ENCODE peak calls at places on chromosomes 4 and X, in eight cellular contexts. R is adrenal gland; Q is psoas muscle; G is CD8-positive, alpha-beta memory T cell; K is effector memory CD4-positive, alpha-beta T cell; S is IMR-90; I is body of pancreas; W is ovary. D is an unnamed sample. For H3K27me3, the result is how much of the 10 kb centered on the place peaks cover.

GRCh38 chrX:11953615-11954014 is 184.7 kb upstream of the FRMPD4 start:
- DNase-seq in I (no peak), K (no peak), G (no peak), R (no peak), Q (no peak), W (no peak), S (peak), D (peak)

GRCh38 chr4:186304816-186305520 is 39.0 kb downstream of the F11 start:
- DNase-seq in S (peak), I (no peak), K (no peak), G (no peak), R (no peak), W (no peak), Q (no peak), D (no peak)

GRCh38 chr4:127469575-127470289 is 163.0 kb upstream of the INTU start:
- DNase-seq in I (no peak), K (no peak), W (no peak), G (no peak), Q (no peak), R (no peak), S (no peak), D (no peak)

GRCh38 chr4:74376888-74377483 is 12.0 kb downstream of the EREG start:
- DNase-seq in G (no peak), R (no peak), Q (no peak), I (no peak), S (peak), W (no peak), K (no peak), D (no peak)

GRCh38 chrX:44428989-44429627 is 85.6 kb upstream of the EFHC2 start:
- DNase-seq in I (no peak), W (no peak), G (no peak), S (no peak), Q (no peak), R (no peak), K (no peak), D (no peak)

GRCh38 chr4:128416921-128417320 is 129.3 kb upstream of the PGRMC2 start:
- DNase-seq in R (no peak), Q (no peak), G (no peak), K (no peak), S (no peak), I (no peak), W (no peak), D (no peak)

GRCh38 chr4:169345207-169345788 is 74.5 kb upstream of the SH3RF1 start:
- DNase-seq in K (no peak), G (no peak), Q (no peak), I (no peak), W (no peak), R (no peak), S (peak), D (peak)

GRCh38 chrX:45324941-45325340 is 124.3 kb upstream of the DIPK2B start:
- DNase-seq in R (no peak), S (peak), I (no peak), G (no peak), K (no peak), Q (no peak), W (no peak), D (no peak)

GRCh38 chr4:77169496-77169895 is 12.5 kb downstream of the CCNG2 start:
- DNase-seq in Q (no peak), R (no peak), K (no peak), I (no peak), S (peak), W (no peak), G (no peak), D (peak)

GRCh38 chr4:108628411-108628810 is 8.0 kb downstream of the RPL34 start:
- DNase-seq in I (no peak), R (no peak), S (no peak), G (no peak), Q (no peak), K (no peak), W (no peak), D (no peak)

GRCh38 chr4:146333187-146333894 is 119.0 kb downstream of the REELD1 start:
- DNase-seq in S (peak), R (no peak), G (no peak), W (no peak), I (no peak), Q (no peak), K (no peak), D (peak)

GRCh38 chr4:6938237-6938636 is 28.6 kb downstream of the TBC1D14 start:
- DNase-seq in R (no peak), K (no peak), Q (no peak), W (no peak), G (no peak), S (no peak), I (peak), D (no peak)

GRCh38 chr4:19945501-19945900 is 306.2 kb upstream of the SLIT2 start:
- DNase-seq in I (no peak), Q (no peak), R (no peak), K (no peak), S (peak), W (no peak), G (no peak), D (no peak)

GRCh38 chrX:68929332-68930150 is 100.7 kb downstream of the EFNB1 start:
- DNase-seq in W (peak), S (peak), K (no peak), R (peak), Q (peak), I (peak), G (no peak), D (peak)

GRCh38 chr4:107616838-107617389 is 103.1 kb downstream of the PAPSS1 start:
- DNase-seq in S (peak), W (no peak), G (no peak), Q (no peak), I (no peak), R (no peak), K (no peak), D (no peak)

GRCh38 chr4:1566838-1567518 is 117.1 kb downstream of the FAM53A start:
- DNase-seq in W (no peak), I (no peak), S (no peak), G (no peak), R (no peak), K (no peak), Q (peak), D (no peak)

GRCh38 chrX:106588801-106589200 is 23.0 kb upstream of the RADX start:
- DNase-seq in R (no peak), Q (no peak), I (no peak), W (no peak), K (no peak), S (no peak), G (no peak), D (no peak)

GRCh38 chrX:82134378-82134777 is 932.5 kb downstream of the SH3BGRL start:
- DNase-seq in W (no peak), S (no peak), R (no peak), G (no peak), K (no peak), Q (no peak), I (no peak), D (no peak)

GRCh38 chr4:75939890-75940691 is 722 bp downstream of the NAAA start:
- DNase-seq in I (peak), S (peak), W (peak), K (peak), R (peak), Q (peak), G (peak), D (peak)

GRCh38 chrX:153412746-153413720 is 1.8 kb downstream of the ZFP92 start:
- DNase-seq in W (no peak), S (no peak), G (no peak), K (no peak), Q (no peak), R (no peak), I (no peak), D (no peak)
- H3K4me3 ChIP-seq in W (no peak), S (no peak), G (no peak), K (no peak), Q (no peak), R (peak), I (no peak), D (no peak)

DNA sequence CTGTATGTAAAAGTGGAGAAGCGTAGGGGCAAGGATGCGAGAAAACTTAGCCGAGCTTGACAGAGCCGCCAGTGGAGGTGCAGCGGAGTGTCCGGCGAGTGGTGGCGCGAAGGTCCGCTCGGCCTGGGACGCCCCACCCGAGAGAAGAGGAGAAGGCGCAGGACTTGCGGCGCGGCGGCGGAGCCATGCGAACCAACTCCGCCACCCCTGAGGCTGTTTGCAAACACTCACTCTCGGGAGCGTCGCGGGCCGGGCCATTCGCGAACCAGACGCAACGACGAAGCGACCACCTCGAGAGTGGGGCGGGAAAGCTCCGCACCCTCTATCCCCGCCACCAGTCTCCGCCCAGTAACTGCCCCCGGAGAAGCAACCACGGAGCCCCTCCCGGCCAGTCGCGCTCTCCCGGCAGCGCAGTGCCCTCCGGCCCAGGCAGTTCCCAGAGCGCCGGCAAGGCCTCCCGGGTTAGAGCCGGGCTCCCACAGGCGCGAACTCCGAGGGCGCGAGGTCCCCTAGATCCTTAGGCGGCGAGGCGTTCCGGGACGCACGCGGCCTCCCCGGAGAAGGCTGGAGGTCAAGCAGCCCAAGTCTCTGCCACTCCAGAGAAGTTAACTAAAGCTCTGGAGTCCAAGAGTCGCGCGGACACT is 2.2 kb upstream of the MAB21L2 start:
- DNase-seq in S (peak), R (peak), Q (peak), K (no peak), W (no peak), I (no peak), G (no peak), D (peak)
- H3K27me3 ChIP-seq in S (under half), R (under half), Q (under half), K (under half), W (under half), I (under half), G (under half), D (under half)

GRCh38 chr4:159121371-159121770 is 18.5 kb downstream of the RAPGEF2 start:
- DNase-seq in Q (no peak), K (no peak), I (no peak), R (no peak), W (no peak), S (no peak), G (no peak), D (no peak)

GRCh38 chr4:159117564-159117963 is 14.7 kb downstream of the RAPGEF2 start:
- DNase-seq in I (no peak), S (no peak), W (no peak), G (no peak), Q (no peak), R (no peak), K (no peak), D (no peak)

DNA sequence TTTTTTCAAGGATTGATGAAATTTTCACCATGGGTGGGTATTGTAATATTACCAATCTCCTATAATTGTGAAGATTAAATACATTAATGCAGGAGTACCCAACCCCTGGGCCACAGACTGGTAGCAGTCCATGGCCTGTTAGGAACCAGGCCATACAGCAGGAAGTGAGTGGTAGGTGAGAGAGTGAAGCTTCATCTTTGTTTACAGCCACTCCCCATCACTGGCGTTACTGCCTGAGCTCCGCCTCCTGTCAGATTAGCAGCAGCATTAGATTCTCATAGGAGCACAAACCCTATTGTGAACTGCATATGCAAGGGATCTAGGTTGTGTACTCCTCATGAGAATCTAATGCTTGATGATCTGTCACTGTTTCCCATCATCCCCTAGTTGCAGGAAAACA is 15.1 kb downstream of the RAPGEF2 start:
- DNase-seq in K (no peak), W (no peak), G (no peak), I (no peak), Q (no peak), S (no peak), R (no peak), D (no peak)
- H3K4me3 ChIP-seq in K (no peak), W (no peak), G (no peak), I (no peak), Q (no peak), S (no peak), R (no peak), D (no peak)

GRCh38 chr4:112517911-112518310 is 1.9 kb upstream of the NEUROG2 start:
- DNase-seq in G (no peak), I (no peak), W (no peak), K (no peak), R (no peak), Q (no peak), S (no peak), D (no peak)
- H3K27me3 ChIP-seq in G (half or more), I (half or more), W (under half), K (half or more), R (half or more), Q (under half), S (half or more), D (half or more)

D was measured in MG63.